ENCODE peak calls at places on chromosome 21, in five cellular contexts. One of them, this sample, is unnamed.
A peak's percentile ranks its signal among the peaks of the same experiment; 100 is the strongest.

GRCh38 chr21:26098758-26099157 is 71.8 kb downstream of the APP start:
- DNase-seq in left colon: no peak
- DNase-seq in omental fat pad: no peak
- DNase-seq in HT1080: no peak
- DNase-seq in HFFc6: no peak
- DNase-seq in this sample: no peak

GRCh38 chr21:39580744-39581143 is 32.0 kb upstream of the B3GALT5 start:
- DNase-seq in left colon: no peak
- DNase-seq in omental fat pad: no peak
- DNase-seq in HT1080: no peak
- DNase-seq in HFFc6: no peak
- DNase-seq in this sample: no peak

GRCh38 chr21:32186843-32187242 is 92.0 kb downstream of the MIS18A start:
- DNase-seq in HT1080: no peak
- DNase-seq in omental fat pad: no peak
- DNase-seq in left colon: no peak
- DNase-seq in HFFc6: no peak
- DNase-seq in this sample: no peak

GRCh38 chr21:15138475-15138874 is 73.7 kb upstream of the NRIP1 start:
- DNase-seq in HT1080: no peak
- DNase-seq in omental fat pad: no peak
- DNase-seq in HFFc6: no peak
- DNase-seq in left colon: peak; percentile 68
- DNase-seq in this sample: no peak

GRCh38 chr21:44293551-44294231 is 6.2 kb upstream of the PFKL start:
- DNase-seq in left colon: no peak
- DNase-seq in HT1080: no peak
- DNase-seq in HFFc6: no peak
- DNase-seq in omental fat pad: no peak
- DNase-seq in this sample: peak; percentile 69

GRCh38 chr21:45857761-45858160 is 123.8 kb upstream of the COL6A1 start:
- DNase-seq in HT1080: no peak
- DNase-seq in left colon: no peak
- DNase-seq in HFFc6: no peak
- DNase-seq in omental fat pad: no peak
- DNase-seq in this sample: no peak

GRCh38 chr21:36211660-36212512 is 55.3 kb downstream of the DOP1B start:
- DNase-seq in HT1080: peak; percentile 91
- DNase-seq in HFFc6: peak; percentile 89
- DNase-seq in left colon: no peak
- DNase-seq in omental fat pad: no peak
- DNase-seq in this sample: no peak

GRCh38 chr21:27722095-27722494 is 755.2 kb upstream of the ADAMTS5 start:
- DNase-seq in left colon: no peak
- DNase-seq in HT1080: no peak
- DNase-seq in HFFc6: no peak
- DNase-seq in omental fat pad: no peak
- DNase-seq in this sample: no peak

GRCh38 chr21:36719614-36720013 is 20.7 kb downstream of the SIM2 start:
- DNase-seq in HT1080: no peak
- DNase-seq in left colon: peak; percentile 93
- DNase-seq in HFFc6: no peak
- DNase-seq in omental fat pad: no peak
- DNase-seq in this sample: no peak

GRCh38 chr21:44758141-44758561 is 43.5 kb downstream of the UBE2G2 start:
- DNase-seq in left colon: no peak
- DNase-seq in HFFc6: no peak
- DNase-seq in HT1080: no peak
- DNase-seq in omental fat pad: no peak
- DNase-seq in this sample: no peak

GRCh38 chr21:29470397-29470796 is 171.7 kb downstream of the BACH1 start:
- DNase-seq in left colon: no peak
- DNase-seq in omental fat pad: no peak
- DNase-seq in HT1080: no peak
- DNase-seq in HFFc6: no peak
- DNase-seq in this sample: no peak

GRCh38 chr21:34320006-34320405 is 43.8 kb upstream of the KCNE2 start:
- DNase-seq in HFFc6: no peak
- DNase-seq in left colon: no peak
- DNase-seq in omental fat pad: no peak
- DNase-seq in HT1080: no peak
- DNase-seq in this sample: no peak

GRCh38 chr21:38660333-38661295 is 145.1 kb upstream of the ETS2 start:
- DNase-seq in left colon: peak; percentile 35
- DNase-seq in HT1080: no peak
- DNase-seq in omental fat pad: no peak
- DNase-seq in HFFc6: no peak
- DNase-seq in this sample: no peak

GRCh38 chr21:28793043-28793442 is 199.6 kb downstream of the LTN1 start:
- DNase-seq in HT1080: no peak
- DNase-seq in left colon: no peak
- DNase-seq in HFFc6: peak; percentile 44
- DNase-seq in omental fat pad: no peak
- DNase-seq in this sample: no peak

GRCh38 chr21:44939532-44940115 is at the start of gene SLX9:
- DNase-seq in HT1080: peak; percentile 73
- DNase-seq in left colon: peak; percentile 85
- DNase-seq in omental fat pad: no peak
- DNase-seq in HFFc6: peak; percentile 58
- DNase-seq in this sample: peak; percentile 57

GRCh38 chr21:28336299-28336698 is 656.4 kb downstream of the LTN1 start:
- DNase-seq in omental fat pad: no peak
- DNase-seq in HFFc6: peak; percentile 92
- DNase-seq in left colon: no peak
- DNase-seq in HT1080: peak; percentile 12
- DNase-seq in this sample: no peak

GRCh38 chr21:17334478-17334877 is 178.4 kb upstream of the CXADR start:
- DNase-seq in left colon: no peak
- DNase-seq in HT1080: no peak
- DNase-seq in omental fat pad: no peak
- DNase-seq in HFFc6: no peak
- DNase-seq in this sample: no peak

GRCh38 chr21:45818904-45819285 is 162.7 kb upstream of the COL6A1 start:
- DNase-seq in HT1080: peak; percentile 60
- DNase-seq in HFFc6: peak; percentile 76
- DNase-seq in left colon: no peak
- DNase-seq in omental fat pad: no peak
- DNase-seq in this sample: peak; percentile 56

GRCh38 chr21:24259241-24259640 is 1348.0 kb downstream of the MRPL39 start:
- DNase-seq in omental fat pad: no peak
- DNase-seq in HT1080: no peak
- DNase-seq in left colon: no peak
- DNase-seq in HFFc6: no peak
- DNase-seq in this sample: no peak

GRCh38 chr21:45018131-45019075 is 56.0 kb upstream of the ADARB1 start:
- DNase-seq in omental fat pad: no peak
- DNase-seq in HT1080: no peak
- DNase-seq in left colon: peak; percentile 10
- DNase-seq in HFFc6: no peak
- DNase-seq in this sample: no peak

GRCh38 chr21:46006547-46007497 is 25.3 kb downstream of the COL6A1 start:
- DNase-seq in omental fat pad: peak; percentile 20
- DNase-seq in left colon: no peak
- DNase-seq in HFFc6: no peak
- DNase-seq in HT1080: no peak
- DNase-seq in this sample: no peak

GRCh38 chr21:39083377-39084008 is 99.8 kb downstream of the PSMG1 start:
- DNase-seq in HT1080: no peak
- DNase-seq in omental fat pad: peak; percentile 54
- DNase-seq in HFFc6: no peak
- DNase-seq in left colon: peak; percentile 72
- DNase-seq in this sample: no peak

GRCh38 chr21:25490742-25491141 is 116.5 kb downstream of the MRPL39 start:
- DNase-seq in HFFc6: no peak
- DNase-seq in HT1080: no peak
- DNase-seq in omental fat pad: no peak
- DNase-seq in left colon: no peak
- DNase-seq in this sample: no peak

GRCh38 chr21:35352066-35352770 is 303.1 kb upstream of the RUNX1 start:
- DNase-seq in HT1080: no peak
- DNase-seq in left colon: no peak
- DNase-seq in HFFc6: peak; percentile 27
- DNase-seq in omental fat pad: no peak
- DNase-seq in this sample: no peak

GRCh38 chr21:29639366-29640232 is 300.2 kb downstream of the GRIK1 start:
- DNase-seq in HFFc6: no peak
- DNase-seq in HT1080: no peak
- DNase-seq in omental fat pad: no peak
- DNase-seq in left colon: no peak
- DNase-seq in this sample: no peak

GRCh38 chr21:35603471-35603870 is 456.9 kb downstream of the SETD4 start:
- DNase-seq in omental fat pad: no peak
- DNase-seq in HFFc6: no peak
- DNase-seq in left colon: no peak
- DNase-seq in HT1080: no peak
- DNase-seq in this sample: no peak